ENCODE peak calls at places on chromosomes 3 and 15, in four cellular contexts. U is coronary artery, V is HCT116, E is uterus. F is an unnamed sample.

GRCh38 chr15:66504563-66505429 is at the start of the genes RPL4 and ZWILCH:
- DNase-seq in U (peak), V (peak), E (peak), F (peak)

GRCh38 chr3:3127432-3128010 is 781 bp downstream of the TRNT1 start:
- DNase-seq in U (no peak), V (no peak), E (no peak), F (no peak)

GRCh38 chr3:29618395-29619291 is 337.8 kb downstream of the RBMS3 start:
- DNase-seq in U (no peak), V (no peak), E (no peak), F (peak)

GRCh38 chr3:45716790-45717336 is 27.7 kb downstream of the SACM1L start:
- DNase-seq in U (no peak), V (no peak), E (no peak), F (no peak)

GRCh38 chr3:139935071-139935865 is at the start of gene CLSTN2:
- DNase-seq in U (no peak), V (no peak), E (peak), F (peak)

GRCh38 chr3:185770071-185770470 is 54.8 kb downstream of the IGF2BP2 start:
- DNase-seq in U (no peak), V (no peak), E (no peak), F (no peak)

GRCh38 chr3:11624704-11625375 is 18.9 kb downstream of the VGLL4 start:
- DNase-seq in U (no peak), V (no peak), E (no peak), F (no peak)

GRCh38 chr15:67685008-67685599 is 140.2 kb upstream of the SKOR1 start:
- DNase-seq in U (no peak), V (peak), E (no peak), F (peak)

GRCh38 chr3:192825657-192826200 is 91.9 kb downstream of the MB21D2 start:
- DNase-seq in U (no peak), V (no peak), E (no peak), F (peak)

GRCh38 chr3:184352149-184352785 is 9.1 kb downstream of the CLCN2 start:
- DNase-seq in U (no peak), V (no peak), E (no peak), F (no peak)

GRCh38 chr3:152244156-152244888 is 24.4 kb upstream of the MBNL1 start:
- DNase-seq in U (no peak), V (no peak), E (no peak), F (no peak)

GRCh38 chr3:40215015-40215414 is 94.5 kb upstream of the EIF1B start:
- DNase-seq in U (no peak), V (no peak), E (no peak), F (no peak)

GRCh38 chr3:180854887-180855286 is 57.6 kb upstream of the FXR1 start:
- DNase-seq in U (no peak), V (no peak), E (no peak), F (no peak)

GRCh38 chr3:52299815-52300611 is 12.4 kb downstream of the GLYCTK start:
- DNase-seq in U (no peak), V (no peak), E (peak), F (peak)

GRCh38 chr3:46917257-46917656 is 39.7 kb downstream of the PTH1R start:
- DNase-seq in U (no peak), V (no peak), E (no peak), F (no peak)

GRCh38 chr15:85381850-85382751 is 1.7 kb downstream of the AKAP13 start:
- DNase-seq in U (no peak), V (no peak), E (no peak), F (no peak)

GRCh38 chr3:67000006-67000405 is 1.9 kb downstream of the KBTBD8 start:
- DNase-seq in U (no peak), V (no peak), E (no peak), F (peak)

GRCh38 chr3:170947018-170947769 is 38.8 kb upstream of the EIF5A2 start:
- DNase-seq in U (no peak), V (no peak), E (no peak), F (no peak)

GRCh38 chr3:18556503-18556902 is 131.4 kb upstream of the SATB1 start:
- DNase-seq in U (no peak), V (no peak), E (no peak), F (no peak)

GRCh38 chr3:56368860-56369259 is 99.4 kb downstream of the ERC2 start:
- DNase-seq in U (no peak), V (no peak), E (no peak), F (no peak)

GRCh38 chr3:30760040-30760439 is 134.4 kb downstream of the GADL1 start:
- DNase-seq in U (no peak), V (no peak), E (no peak), F (no peak)

GRCh38 chr3:66383023-66383422 is 117.8 kb downstream of the LRIG1 start:
- DNase-seq in U (no peak), V (no peak), E (no peak), F (no peak)

GRCh38 chr3:149512073-149512782 is 37.7 kb downstream of the TM4SF4 start:
- DNase-seq in U (no peak), V (peak), E (peak), F (peak)

GRCh38 chr15:76340198-76340801 is 3.7 kb downstream of the ISL2 start:
- DNase-seq in U (no peak), V (no peak), E (no peak), F (peak)

GRCh38 chr15:75362642-75363249 is 5.7 kb downstream of the MAN2C1 start:
- DNase-seq in U (no peak), V (no peak), E (no peak), F (no peak)

GRCh38 chr15:33358303-33358702 is 47.5 kb downstream of the RYR3 start:
- DNase-seq in U (no peak), V (no peak), E (no peak), F (no peak)

GRCh38 chr3:187287231-187287630 is 4.3 kb downstream of the MASP1 start:
- DNase-seq in U (no peak), V (no peak), E (no peak), F (no peak)

GRCh38 chr15:80588801-80589200 is 106.3 kb upstream of the ABHD17C start:
- DNase-seq in U (no peak), V (no peak), E (no peak), F (peak)

GRCh38 chr3:65938676-65939075 is 100.0 kb downstream of the MAGI1 start:
- DNase-seq in U (no peak), V (no peak), E (no peak), F (no peak)

GRCh38 chr15:26050271-26050670 is 187.1 kb upstream of the ATP10A start:
- DNase-seq in U (no peak), V (no peak), E (no peak), F (no peak)

GRCh38 chr15:50358805-50359204 is 3.8 kb upstream of the GABPB1 start:
- DNase-seq in U (no peak), V (peak), E (no peak), F (peak)

GRCh38 chr3:140023616-140024530 is 88.9 kb downstream of the CLSTN2 start:
- DNase-seq in U (no peak), V (no peak), E (peak), F (no peak)

GRCh38 chr3:107208100-107208499 is 169.1 kb upstream of the CCDC54 start:
- DNase-seq in U (no peak), V (peak), E (peak), F (peak)

GRCh38 chr3:189718215-189718614 is 87.0 kb downstream of the TP63 start:
- DNase-seq in U (no peak), V (no peak), E (no peak), F (no peak)

DNA sequence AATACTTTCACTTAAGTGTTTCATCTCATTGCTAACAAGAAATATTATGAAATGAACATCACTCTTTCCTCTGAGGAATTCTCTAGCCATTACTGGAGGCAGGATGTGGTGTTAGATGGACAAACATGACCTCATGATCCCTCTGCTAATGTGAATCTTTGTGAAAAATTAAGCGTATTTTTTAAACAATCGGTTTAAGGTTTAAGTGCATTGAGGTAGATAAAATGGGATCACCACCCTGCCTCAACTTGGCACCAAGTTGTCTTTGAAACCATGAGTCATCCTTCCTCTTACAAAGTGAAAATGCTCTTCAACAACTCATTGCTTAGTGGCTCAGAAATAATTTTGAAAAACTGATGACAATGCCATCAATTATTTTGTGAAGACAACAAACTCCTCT is 76.0 kb upstream of the DCBLD2 start:
- DNase-seq in U (no peak), V (peak), E (no peak), F (peak)
- H3K4me3 ChIP-seq in U (no peak), V (no peak), E (no peak), F (no peak)

GRCh38 chr3:178422406-178422805 is 113.8 kb upstream of the KCNMB2 start:
- DNase-seq in U (no peak), V (no peak), E (no peak), F (no peak)
- TF ChIP-seq CTCF in U (no peak), V (no peak), E (no peak), F (no peak)

GRCh38 chr15:41971893-41972340 is 440 bp downstream of the EHD4 start:
- DNase-seq in U (peak), V (no peak), E (peak), F (no peak)

GRCh38 chr15:41968738-41969137 is 3.6 kb downstream of the EHD4 start:
- DNase-seq in U (no peak), V (no peak), E (no peak), F (no peak)

GRCh38 chr15:41971089-41971892 is 1.1 kb downstream of the EHD4 start:
- DNase-seq in U (peak), V (peak), E (peak), F (peak)

GRCh38 chr15:41969851-41970431 is 2.4 kb downstream of the EHD4 start:
- DNase-seq in U (peak), V (no peak), E (no peak), F (no peak)

GRCh38 chr15:41970456-41970855 is 1.9 kb downstream of the EHD4 start:
- DNase-seq in U (peak), V (no peak), E (no peak), F (no peak)
- H3K4me3 ChIP-seq in U (peak), V (no peak), E (no peak), F (peak)

DNA sequence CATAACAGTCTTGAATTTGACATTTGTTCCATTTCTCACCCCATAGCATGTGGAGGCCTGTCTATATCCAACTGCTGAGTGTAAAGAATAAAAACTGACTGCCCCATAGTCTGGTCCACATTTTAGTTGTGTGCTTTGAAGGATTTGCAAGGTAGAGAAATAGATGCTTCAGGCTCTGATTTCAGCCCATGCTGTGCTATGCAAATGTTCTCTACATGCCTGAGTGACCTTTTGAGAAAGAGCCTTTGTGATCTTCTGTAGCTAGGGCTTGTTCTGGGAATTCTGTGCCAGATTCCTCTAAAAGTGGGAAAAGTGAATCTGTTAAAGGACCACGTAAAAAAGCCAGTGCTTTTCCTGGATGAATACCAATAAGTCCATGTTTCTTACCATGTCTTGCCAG is 5.2 kb downstream of the KCTD6 start:
- DNase-seq in U (no peak), V (no peak), E (no peak), F (no peak)
- TF ChIP-seq CTCF in U (no peak), V (no peak), E (no peak), F (no peak)

GRCh38 chr15:95085056-95085455 is 853.7 kb downstream of the MCTP2 start:
- DNase-seq in U (no peak), V (no peak), E (no peak), F (no peak)

GRCh38 chr15:95087253-95087609 is 855.9 kb downstream of the MCTP2 start:
- DNase-seq in U (no peak), V (no peak), E (no peak), F (peak)

DNA sequence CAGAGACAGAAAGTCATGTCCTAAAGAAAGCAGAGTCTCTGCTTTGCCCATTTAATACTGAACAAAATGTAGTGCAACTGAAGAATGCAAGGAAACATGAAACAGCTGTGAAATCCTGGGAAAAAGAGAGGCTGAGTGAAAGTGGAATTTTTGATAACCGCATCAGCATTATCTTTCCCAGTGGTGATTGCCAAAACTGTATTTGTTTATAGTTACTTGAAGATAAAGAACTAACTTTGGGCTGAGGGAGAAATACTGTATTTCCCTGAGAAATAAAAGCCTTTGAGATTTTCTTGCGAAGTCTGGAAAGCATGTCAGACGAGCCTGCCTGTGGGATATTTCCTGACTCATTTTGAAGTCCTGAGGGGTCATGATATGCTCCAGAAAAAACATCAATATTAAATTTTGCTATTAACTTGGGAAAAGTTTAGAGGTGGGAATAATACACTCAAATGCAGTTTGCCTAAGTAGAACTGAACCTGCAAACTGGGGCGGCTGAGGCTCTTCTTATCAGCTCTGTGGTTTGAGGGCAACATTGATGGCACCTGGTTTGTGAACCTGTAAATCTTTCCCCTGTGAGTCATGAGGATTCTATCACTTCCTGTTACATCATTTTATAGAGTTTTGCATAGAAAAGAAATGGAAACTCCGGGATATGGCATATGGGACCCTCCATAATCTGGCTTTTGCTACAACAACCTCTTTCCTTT is 855.3 kb downstream of the MCTP2 start:
- DNase-seq in U (no peak), V (peak), E (no peak), F (peak)
- H3K4me3 ChIP-seq in U (peak), V (no peak), E (no peak), F (no peak)

DNA sequence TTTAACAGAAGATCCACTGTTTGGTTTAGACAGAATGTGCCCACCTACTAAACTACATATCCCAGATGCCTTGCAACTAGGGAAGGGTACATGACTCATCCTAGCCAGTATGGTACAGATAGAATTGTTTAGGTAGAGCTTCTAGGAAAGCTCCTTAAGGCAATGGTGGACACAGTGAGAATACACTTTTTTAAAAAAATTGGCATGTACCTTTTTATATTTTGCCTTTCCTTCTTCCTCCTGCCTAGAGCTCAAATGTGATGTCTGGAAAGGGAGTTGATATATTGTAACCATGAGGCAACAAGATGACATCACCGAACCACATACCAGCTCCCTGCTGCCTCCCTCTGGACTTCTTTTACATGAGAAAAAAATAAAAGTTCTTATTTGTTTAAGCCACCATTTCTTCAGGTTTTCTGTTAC is 14.4 kb upstream of the C3orf80 start:
- DNase-seq in U (no peak), V (peak), E (no peak), F (peak)
- TF ChIP-seq CTCF in U (no peak), V (peak), E (no peak), F (peak)

GRCh38 chr15:95742256-95742655 is 588.2 kb upstream of the NR2F2 start:
- DNase-seq in U (no peak), V (no peak), E (no peak), F (no peak)
- H3K4me3 ChIP-seq in U (no peak), V (no peak), E (no peak), F (no peak)

GRCh38 chr3:61371123-61371522 is 119.9 kb upstream of the FHIT start:
- DNase-seq in U (no peak), V (peak), E (no peak), F (peak)
- TF ChIP-seq CTCF in U (no peak), V (peak), E (peak), F (peak)